ENCODE peak calls at places on chromosome 1, in four cellular contexts. C is dermis blood vessel endothelial cell, S is AG09309, N is SHP77. W is an unnamed sample.

GRCh38 chr1:56482486-56482885 is 96.9 kb downstream of the PLPP3 start:
- DNase-seq in S (no peak), N (no peak), C (no peak), W (no peak)

GRCh38 chr1:99788896-99789295 is 22.5 kb upstream of the FRRS1 start:
- DNase-seq in S (no peak), C (no peak), N (no peak), W (no peak)

GRCh38 chr1:203011582-203011981 is 4.4 kb downstream of the TMEM183A start:
- DNase-seq in C (no peak), S (no peak), N (no peak), W (no peak)

GRCh38 chr1:91731815-91732214 is 154.1 kb downstream of the TGFBR3 start:
- DNase-seq in N (no peak), S (no peak), C (peak), W (no peak)

GRCh38 chr1:207579436-207579799 is 65.5 kb upstream of the CR1L start:
- DNase-seq in N (peak), S (peak), C (peak), W (peak)

GRCh38 chr1:154883919-154884867 is 14.1 kb upstream of the KCNN3 start:
- DNase-seq in N (no peak), C (peak), S (no peak), W (no peak)

GRCh38 chr1:204171751-204172178 is 5.6 kb upstream of the REN start:
- DNase-seq in C (peak), S (peak), N (no peak), W (peak)

GRCh38 chr1:78044796-78045599 is 768 bp upstream of the GIPC2 start:
- DNase-seq in N (no peak), C (peak), S (no peak), W (no peak)

GRCh38 chr1:61226791-61227567 is 144.6 kb downstream of the NFIA start:
- DNase-seq in S (no peak), N (peak), C (no peak), W (no peak)

GRCh38 chr1:119225831-119226230 is 85.4 kb upstream of the WARS2 start:
- DNase-seq in S (no peak), C (no peak), N (no peak), W (no peak)

GRCh38 chr1:20188455-20188817 is 2.1 kb upstream of the PLA2G2C start:
- DNase-seq in N (no peak), S (no peak), C (no peak), W (no peak)

GRCh38 chr1:21896652-21897532 is 40.2 kb downstream of the HSPG2 start:
- DNase-seq in C (peak), S (no peak), N (no peak), W (no peak)

GRCh38 chr1:94799201-94799600 is 21.0 kb upstream of the SLC44A3 start:
- DNase-seq in N (no peak), C (peak), S (no peak), W (no peak)

GRCh38 chr1:7365706-7366105 is 405.4 kb upstream of the VAMP3 start:
- DNase-seq in C (no peak), N (no peak), S (no peak), W (no peak)

GRCh38 chr1:8712413-8713229 is 104.8 kb downstream of the RERE start:
- DNase-seq in N (peak), C (peak), S (peak), W (peak)

GRCh38 chr1:100604372-100604771 is 66.4 kb downstream of the GPR88 start:
- DNase-seq in C (no peak), N (no peak), S (no peak), W (no peak)

GRCh38 chr1:93749894-93750301 is 68.3 kb upstream of the BCAR3 start:
- DNase-seq in C (peak), N (no peak), S (no peak), W (no peak)

GRCh38 chr1:24865168-24865567 is 64.9 kb downstream of the RUNX3 start:
- DNase-seq in C (peak), S (no peak), N (no peak), W (no peak)

GRCh38 chr1:109794319-109795132 is 30.8 kb upstream of the EPS8L3 start:
- DNase-seq in N (no peak), S (no peak), C (peak), W (no peak)

GRCh38 chr1:61914823-61915482 is 172.7 kb downstream of the PATJ start:
- DNase-seq in C (no peak), S (no peak), N (no peak), W (no peak)

GRCh38 chr1:227556288-227556687 is 7.1 kb upstream of the ZNF678 start:
- DNase-seq in N (peak), S (no peak), C (no peak), W (no peak)

GRCh38 chr1:222243902-222244301 is 304.0 kb downstream of the HHIPL2 start:
- DNase-seq in S (no peak), N (no peak), C (no peak), W (no peak)

GRCh38 chr1:90591970-90592356 is 125.1 kb downstream of the BARHL2 start:
- DNase-seq in C (no peak), N (no peak), S (no peak), W (no peak)

GRCh38 chr1:196660912-196661311 is 9.1 kb downstream of the CFH start:
- DNase-seq in C (peak), N (peak), S (no peak), W (no peak)

GRCh38 chr1:206490643-206491421 is 16.5 kb upstream of the RASSF5 start:
- DNase-seq in N (no peak), C (no peak), S (no peak), W (no peak)

GRCh38 chr1:8545078-8545477 is 227.2 kb downstream of the SLC45A1 start:
- DNase-seq in C (peak), N (no peak), S (no peak), W (no peak)

GRCh38 chr1:180170569-180170968 is 15.9 kb downstream of the QSOX1 start:
- DNase-seq in S (no peak), C (no peak), N (no peak), W (no peak)

GRCh38 chr1:187516874-187517273 is 688.1 kb downstream of the PLA2G4A start:
- DNase-seq in S (no peak), N (peak), C (no peak), W (no peak)

GRCh38 chr1:205137901-205138300 is 16.1 kb upstream of the RBBP5 start:
- DNase-seq in C (no peak), N (no peak), S (no peak), W (no peak)

GRCh38 chr1:9294440-9294773 is 1.7 kb downstream of the SPSB1 start:
- DNase-seq in N (no peak), S (no peak), C (peak), W (peak)

GRCh38 chr1:12618661-12619395 is 818 bp upstream of the DHRS3 start:
- DNase-seq in C (peak), S (peak), N (peak), W (no peak)

GRCh38 chr1:63674238-63674864 is 81.1 kb downstream of the PGM1 start:
- DNase-seq in N (peak), C (peak), S (peak), W (peak)

GRCh38 chr1:39282537-39283216 is 78.2 kb downstream of the MACF1 start:
- DNase-seq in S (no peak), N (no peak), C (peak), W (no peak)

GRCh38 chr1:109379422-109379821 is 18.3 kb downstream of the SORT1 start:
- DNase-seq in C (no peak), N (no peak), S (no peak), W (no peak)

W was measured in GM04503.